ENCODE peak calls at places on chromosome 12, in seven cellular contexts. I, Z, J, Y, S, E and H are unnamed samples.

GRCh38 chr12:109877504-109878246 is 2.7 kb downstream of the GLTP start:
- DNase-seq in I (no peak), Z (no peak), J (no peak), Y (no peak), S (no peak), E (no peak), H (no peak)

GRCh38 chr12:21073822-21074460 is 57.1 kb upstream of the SLCO1B1 start:
- DNase-seq in I (peak; percentile 12), Z (peak; percentile 87), J (peak; percentile 93), Y (no peak), S (no peak), E (peak; percentile 5), H (peak; percentile 1)

GRCh38 chr12:43147893-43148292 is 404.1 kb downstream of the ADAMTS20 start:
- DNase-seq in I (no peak), Z (peak; percentile 11), J (no peak), Y (no peak), S (no peak), E (no peak), H (peak; percentile 31)

GRCh38 chr12:14314801-14315200 is 50.7 kb upstream of the ATF7IP start:
- DNase-seq in I (no peak), Z (no peak), J (no peak), Y (no peak), S (no peak), E (no peak), H (no peak)

GRCh38 chr12:95859344-95859816 is 628 bp downstream of the SNRPF start:
- DNase-seq in I (peak; percentile 17), Z (peak; percentile 38), J (no peak), Y (no peak), S (no peak), E (peak; percentile 65), H (no peak)

GRCh38 chr12:95976416-95976832 is 19.7 kb downstream of the HAL start:
- DNase-seq in I (peak; percentile 20), Z (peak; percentile 18), J (no peak), Y (no peak), S (no peak), E (no peak), H (peak; percentile 19)

GRCh38 chr12:115752913-115753726 is 524.4 kb downstream of the MED13L start:
- DNase-seq in I (peak; percentile 78), Z (peak; percentile 50), J (peak; percentile 42), Y (no peak), S (peak; percentile 33), E (peak; percentile 75), H (peak; percentile 85)

GRCh38 chr12:88834226-88834625 is 254.0 kb upstream of the KITLG start:
- DNase-seq in I (no peak), Z (peak; percentile 13), J (no peak), Y (no peak), S (no peak), E (no peak), H (no peak)

GRCh38 chr12:85874064-85874463 is at the start of gene NTS:
- DNase-seq in I (no peak), Z (no peak), J (no peak), Y (no peak), S (no peak), E (peak; percentile 63), H (no peak)

DNA sequence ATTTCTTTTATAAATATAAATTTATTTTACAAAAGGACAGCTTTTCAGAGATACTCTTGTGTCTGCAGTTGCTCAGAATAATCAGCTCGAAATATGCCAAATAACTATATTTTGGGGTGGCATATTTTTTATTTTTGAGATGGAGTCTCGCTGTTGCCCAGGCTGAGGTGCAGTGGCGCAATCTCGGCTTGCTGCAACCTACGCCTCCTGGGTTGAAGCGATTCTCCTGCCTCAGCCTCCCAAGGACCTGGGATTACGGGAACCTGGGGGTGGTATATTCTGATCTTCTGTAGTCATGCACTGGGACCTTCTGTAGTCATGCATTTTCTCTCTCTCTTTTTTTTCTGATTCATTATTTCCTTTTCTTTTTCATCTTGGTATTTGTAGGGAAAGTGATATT is 135.0 kb upstream of the AMIGO2 start:
- DNase-seq in I (no peak), Z (no peak), J (no peak), Y (no peak), S (no peak), E (no peak), H (no peak)
- H3K4me3 ChIP-seq in I (no peak overlapping the region), Z (no peak overlapping the region), J (no peak overlapping the region), Y (no peak overlapping the region), S (no peak overlapping the region), E (no peak overlapping the region), H (no peak overlapping the region)

GRCh38 chr12:47818007-47818376 is 1.7 kb downstream of the HDAC7 start:
- DNase-seq in I (no peak), Z (no peak), J (no peak), Y (peak; percentile 63), S (no peak), E (no peak), H (no peak)

GRCh38 chr12:47818382-47818700 is 1.4 kb downstream of the HDAC7 start:
- DNase-seq in I (no peak), Z (no peak), J (no peak), Y (no peak), S (no peak), E (peak; percentile 23), H (no peak)

GRCh38 chr12:47816646-47817271 is 2.9 kb downstream of the HDAC7 start:
- DNase-seq in I (no peak), Z (no peak), J (no peak), Y (peak; percentile 79), S (no peak), E (peak; percentile 37), H (no peak)

GRCh38 chr12:47818701-47819543 is 781 bp downstream of the HDAC7 start:
- DNase-seq in I (peak; percentile 37), Z (no peak), J (no peak), Y (peak; percentile 94), S (peak; percentile 81), E (peak; percentile 81), H (no peak)

DNA sequence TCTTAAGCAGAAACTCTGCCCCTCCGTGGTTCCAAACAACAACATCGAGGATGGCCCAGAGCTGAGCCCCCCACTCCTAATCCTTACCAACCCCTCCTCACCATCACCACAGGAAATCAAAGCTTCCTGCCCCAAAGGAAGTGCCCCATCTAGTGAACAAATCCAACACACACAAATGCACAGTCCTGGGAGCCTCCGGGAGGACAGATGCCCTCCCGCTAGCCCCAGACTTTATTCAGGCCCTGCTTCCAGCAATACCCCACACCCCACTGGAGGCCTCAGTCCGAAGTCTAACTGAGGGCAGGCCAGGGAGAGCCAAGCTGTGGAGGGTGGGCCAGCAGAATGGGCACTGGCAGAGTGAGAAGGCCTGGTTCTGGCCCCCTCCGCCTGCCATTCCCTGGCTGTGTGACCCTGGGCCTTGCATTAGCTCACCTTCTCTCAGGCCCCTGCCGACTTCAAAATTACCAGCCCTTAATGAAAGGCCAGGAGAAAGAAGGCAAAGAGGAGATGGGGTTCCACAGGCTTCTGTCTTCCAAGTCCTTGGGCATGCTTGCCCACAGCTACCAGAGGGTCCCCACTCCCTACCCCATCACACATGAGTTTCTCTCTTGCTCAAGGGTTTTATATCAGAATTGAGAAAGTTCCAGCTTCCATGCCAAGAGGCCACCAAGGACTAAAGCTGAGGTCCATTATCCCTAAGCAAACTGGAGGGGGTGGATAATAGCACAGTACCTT is 2.3 kb downstream of the HDAC7 start:
- DNase-seq in I (no peak), Z (no peak), J (no peak), Y (peak; percentile 62), S (no peak), E (peak; percentile 41), H (no peak)
- TF ChIP-seq CTCF in I (peak; percentile 58), Z (peak; percentile 8), J (no peak), Y (no peak), S (peak; percentile 44), E (peak; percentile 34), H (peak; percentile 44)

GRCh38 chr12:57215668-57216013 is 953 bp upstream of the NXPH4 start:
- DNase-seq in I (peak; percentile 44), Z (no peak), J (no peak), Y (no peak), S (no peak), E (no peak), H (peak; percentile 38)
- H3K4me3 ChIP-seq in I (peak overlapping the region; percentile 30), Z (no peak overlapping the region), J (no peak overlapping the region), Y (no peak overlapping the region), S (no peak overlapping the region), E (peak overlapping the region; percentile 55), H (no peak overlapping the region)

GRCh38 chr12:47801170-47801903 is 18.4 kb downstream of the HDAC7 start:
- DNase-seq in I (no peak), Z (no peak), J (no peak), Y (peak; percentile 80), S (peak; percentile 62), E (no peak), H (no peak)
- TF ChIP-seq CTCF in I (peak; percentile 33), Z (no peak), J (no peak), Y (peak; percentile 29), S (peak; percentile 37), E (no peak), H (peak; percentile 44)

GRCh38 chr12:92210062-92210461 is 64.4 kb upstream of the BTG1 start:
- DNase-seq in I (no peak), Z (no peak), J (no peak), Y (no peak), S (no peak), E (no peak), H (no peak)

GRCh38 chr12:92216092-92216491 is 70.4 kb upstream of the BTG1 start:
- DNase-seq in I (no peak), Z (no peak), J (no peak), Y (no peak), S (no peak), E (no peak), H (no peak)

GRCh38 chr12:92218394-92219077 is 72.9 kb upstream of the BTG1 start:
- DNase-seq in I (no peak), Z (no peak), J (no peak), Y (no peak), S (no peak), E (no peak), H (no peak)

DNA sequence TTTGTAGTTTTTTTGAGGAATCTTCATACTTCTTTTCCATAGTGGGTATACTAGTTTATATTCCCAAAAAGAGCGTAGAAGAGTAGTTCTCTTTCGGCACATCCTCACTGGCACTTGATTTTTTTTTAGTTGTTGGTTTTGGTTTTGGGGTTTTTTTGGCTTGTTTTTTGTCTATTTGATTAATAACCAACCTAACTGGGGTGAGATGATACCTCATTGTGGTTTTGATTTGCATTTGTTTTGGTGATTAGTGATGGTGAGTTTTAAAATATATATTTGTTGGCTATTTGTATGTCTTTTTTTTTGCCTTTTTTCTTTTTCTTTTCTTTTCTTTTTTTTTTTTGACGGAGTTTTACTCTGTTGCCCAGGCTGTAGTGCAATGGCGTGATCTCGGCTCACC is 69.7 kb upstream of the BTG1 start:
- DNase-seq in I (no peak), Z (no peak), J (no peak), Y (no peak), S (no peak), E (no peak), H (no peak)
- H3K4me3 ChIP-seq in I (no peak overlapping the region), Z (no peak overlapping the region), J (no peak overlapping the region), Y (no peak overlapping the region), S (no peak overlapping the region), E (no peak overlapping the region), H (no peak overlapping the region)